ENCODE peak calls at places on chromosomes 16 and 17, in eight cellular contexts. N is Peyer's patch; S is A673; U is left ventricle myocardium inferior; G is HCT116; P is HAP-1; K is CD8-positive, alpha-beta T cell; F is GM23248. D is an unnamed sample. For H3K36me3 and H3K9me3, the result is how much of the 10 kb centered on the place peaks cover.

GRCh38 chr17:71232801-71233559 is 887.8 kb upstream of the SOX9 start:
- DNase-seq in N (no peak), S (no peak), U (no peak), G (no peak), P (no peak), K (no peak), F (peak), D (no peak)

GRCh38 chr16:31010539-31010938 is at the start of gene STX1B:
- DNase-seq in N (no peak), S (peak), U (no peak), G (no peak), P (no peak), K (peak), F (peak), D (no peak)

GRCh38 chr16:82118749-82119148 is 51.3 kb downstream of the MPHOSPH6 start:
- DNase-seq in N (no peak), S (no peak), U (no peak), G (no peak), P (no peak), K (no peak), F (no peak), D (no peak)

GRCh38 chr16:16960785-16961184 is 510.0 kb downstream of the XYLT1 start:
- DNase-seq in N (no peak), S (no peak), U (no peak), G (no peak), P (no peak), K (no peak), F (no peak), D (no peak)

GRCh38 chr17:77692571-77693161 is 265.8 kb upstream of the TNRC6C start:
- DNase-seq in N (no peak), S (no peak), U (no peak), G (no peak), P (no peak), K (no peak), F (peak), D (peak)

GRCh38 chr17:53626286-53626685 is 196.4 kb upstream of the KIF2B start:
- DNase-seq in N (no peak), S (peak), U (no peak), G (no peak), P (peak), K (no peak), F (peak), D (no peak)

GRCh38 chr17:44254696-44255095 is 13.2 kb downstream of the SLC4A1 start:
- DNase-seq in N (no peak), S (no peak), U (no peak), G (no peak), P (no peak), K (no peak), F (no peak), D (no peak)

GRCh38 chr16:31134625-31135534 is 647 bp downstream of the PRSS8 start:
- DNase-seq in N (peak), S (no peak), U (no peak), G (no peak), P (no peak), K (no peak), F (peak), D (no peak)

GRCh38 chr16:4684030-4684715 is 9.2 kb upstream of the NUDT16L1 start:
- DNase-seq in N (no peak), S (no peak), U (no peak), G (no peak), P (no peak), K (no peak), F (no peak), D (peak)

GRCh38 chr16:4869147-4869790 is 22.0 kb downstream of the UBN1 start:
- DNase-seq in N (no peak), S (no peak), U (no peak), G (no peak), P (no peak), K (no peak), F (no peak), D (no peak)

GRCh38 chr17:63699638-63700527 is at the start of gene LIMD2:
- DNase-seq in N (peak), S (peak), U (peak), G (no peak), P (peak), K (peak), F (peak), D (no peak)

GRCh38 chr17:20262116-20262977 is 205.0 kb downstream of the LGALS9B start:
- DNase-seq in N (no peak), S (no peak), U (no peak), G (no peak), P (peak), K (no peak), F (no peak), D (no peak)

GRCh38 chr16:62077998-62078397 is 41.8 kb upstream of the CDH8 start:
- DNase-seq in N (no peak), S (peak), U (no peak), G (no peak), P (peak), K (no peak), F (peak), D (no peak)

GRCh38 chr16:17343028-17343427 is 127.7 kb downstream of the XYLT1 start:
- DNase-seq in N (no peak), S (no peak), U (no peak), G (no peak), P (no peak), K (peak), F (no peak), D (no peak)

GRCh38 chr17:33438136-33438535 is 145.0 kb upstream of the ASIC2 start:
- DNase-seq in N (no peak), S (no peak), U (no peak), G (no peak), P (no peak), K (no peak), F (no peak), D (no peak)

DNA sequence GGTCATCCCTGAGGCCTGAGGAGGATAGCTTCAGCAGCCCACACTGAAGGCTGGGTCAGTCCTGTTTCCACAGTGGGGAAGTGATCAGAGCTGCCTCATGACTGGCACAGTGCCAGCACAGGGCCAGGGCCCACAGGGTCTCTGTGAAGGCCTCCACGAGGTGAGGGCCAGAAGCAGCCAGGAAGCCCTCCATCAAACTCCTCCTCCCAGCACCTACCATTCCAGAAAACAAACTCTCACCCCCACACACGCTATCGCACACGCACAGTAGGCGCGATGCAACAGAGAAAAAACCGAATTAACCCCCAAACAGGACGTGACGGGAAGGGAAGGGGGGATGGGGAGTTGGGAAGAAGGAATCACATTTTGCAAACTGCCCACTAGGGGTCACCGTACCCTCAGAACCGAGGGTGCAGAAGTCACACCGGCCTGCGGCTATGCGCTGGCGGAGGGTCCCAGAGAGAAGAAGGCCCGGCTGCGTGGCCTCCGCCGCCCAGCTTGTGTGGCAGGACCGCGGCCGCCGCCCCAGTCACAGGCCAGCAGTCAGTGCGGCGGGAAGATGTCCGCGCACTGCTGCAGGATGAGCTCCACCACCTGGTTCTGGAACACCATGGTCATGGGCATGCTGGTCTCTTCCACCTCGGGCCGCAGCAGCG is 37.6 kb downstream of the ARHGAP27 start:
- DNase-seq in N (peak), S (peak), U (peak), G (peak), P (peak), K (no peak), F (peak), D (no peak)
- H3K36me3 ChIP-seq in N (under half), S (under half), U (under half), G (under half), P (under half), K (under half), F (under half), D (under half)

DNA sequence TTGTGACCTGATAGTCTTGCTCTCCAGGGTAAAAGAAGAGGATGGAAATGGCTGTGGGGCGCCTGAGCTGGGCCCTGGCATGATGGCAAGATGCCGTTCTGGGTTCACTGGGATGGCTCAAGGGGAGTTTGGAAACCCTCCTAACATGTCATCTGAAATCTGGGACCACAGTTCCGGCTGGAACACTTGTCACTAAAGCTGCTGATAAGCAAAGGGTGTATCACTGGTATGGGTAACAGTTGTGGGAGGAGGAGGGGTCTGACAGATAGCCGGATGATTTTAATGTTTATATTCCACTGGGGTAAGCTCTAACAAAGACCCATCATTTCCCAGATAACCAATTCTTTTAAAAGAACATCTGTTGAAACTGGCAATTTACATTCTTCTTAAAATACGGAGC is 390.2 kb downstream of the WWOX start:
- DNase-seq in N (no peak), S (no peak), U (no peak), G (no peak), P (no peak), K (no peak), F (no peak), D (no peak)
- H3K9me3 ChIP-seq in N (under half), S (under half), U (under half), G (under half), P (under half), K (under half), F (under half), D (under half)

GRCh38 chr16:66523861-66524354 is 26.0 kb downstream of the TK2 start:
- DNase-seq in N (peak), S (no peak), U (no peak), G (no peak), P (no peak), K (peak), F (no peak), D (no peak)

GRCh38 chr16:66522816-66523590 is 26.9 kb downstream of the TK2 start:
- DNase-seq in N (peak), S (no peak), U (no peak), G (no peak), P (no peak), K (no peak), F (no peak), D (no peak)

GRCh38 chr16:66528294-66528693 is 21.6 kb downstream of the TK2 start:
- DNase-seq in N (no peak), S (no peak), U (no peak), G (no peak), P (no peak), K (no peak), F (no peak), D (no peak)

GRCh38 chr16:66524601-66525164 is 25.2 kb downstream of the TK2 start:
- DNase-seq in N (peak), S (no peak), U (peak), G (no peak), P (no peak), K (no peak), F (no peak), D (no peak)

DNA sequence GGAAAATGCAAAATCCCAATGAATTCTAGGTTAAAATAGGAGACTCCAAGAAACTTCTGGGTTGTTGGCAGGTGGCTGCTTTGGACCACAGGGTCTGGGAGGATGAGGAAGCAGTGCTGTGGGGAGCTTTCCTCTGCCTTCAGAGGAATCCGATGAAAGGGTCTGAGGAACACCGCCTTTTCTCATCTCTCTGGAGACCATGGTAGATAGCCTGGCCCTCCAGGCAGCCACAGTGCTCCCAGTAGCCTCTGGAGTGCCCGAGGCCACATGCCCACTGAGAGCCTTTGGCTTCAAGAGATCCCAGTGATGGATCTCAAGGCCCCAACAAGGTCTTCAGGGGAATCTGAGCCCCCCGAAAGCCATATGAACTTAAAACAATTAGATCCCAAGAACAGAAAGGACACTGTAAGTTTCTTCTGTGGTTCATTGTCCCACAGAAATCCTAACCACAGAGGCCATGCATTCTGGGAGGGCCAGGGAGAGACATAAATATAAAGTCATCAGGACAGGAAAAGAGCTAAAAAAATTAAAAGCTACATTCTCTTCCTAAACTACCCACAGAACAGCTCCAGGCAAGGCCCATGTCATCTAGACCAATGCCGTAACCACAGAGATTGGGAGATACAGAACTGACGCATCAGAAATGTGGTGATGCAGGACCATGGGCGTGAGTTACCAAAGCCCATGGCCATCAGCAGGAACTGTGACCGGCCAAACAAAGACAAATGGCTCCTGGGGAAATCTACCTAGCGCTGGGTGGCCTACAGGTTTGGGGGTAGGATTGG is 24.3 kb downstream of the TK2 start:
- DNase-seq in N (peak), S (no peak), U (no peak), G (no peak), P (no peak), K (no peak), F (peak), D (no peak)
- H3K4me3 ChIP-seq in N (no peak), S (no peak), U (no peak), G (no peak), P (no peak), K (no peak), F (no peak), D (no peak)

DNA sequence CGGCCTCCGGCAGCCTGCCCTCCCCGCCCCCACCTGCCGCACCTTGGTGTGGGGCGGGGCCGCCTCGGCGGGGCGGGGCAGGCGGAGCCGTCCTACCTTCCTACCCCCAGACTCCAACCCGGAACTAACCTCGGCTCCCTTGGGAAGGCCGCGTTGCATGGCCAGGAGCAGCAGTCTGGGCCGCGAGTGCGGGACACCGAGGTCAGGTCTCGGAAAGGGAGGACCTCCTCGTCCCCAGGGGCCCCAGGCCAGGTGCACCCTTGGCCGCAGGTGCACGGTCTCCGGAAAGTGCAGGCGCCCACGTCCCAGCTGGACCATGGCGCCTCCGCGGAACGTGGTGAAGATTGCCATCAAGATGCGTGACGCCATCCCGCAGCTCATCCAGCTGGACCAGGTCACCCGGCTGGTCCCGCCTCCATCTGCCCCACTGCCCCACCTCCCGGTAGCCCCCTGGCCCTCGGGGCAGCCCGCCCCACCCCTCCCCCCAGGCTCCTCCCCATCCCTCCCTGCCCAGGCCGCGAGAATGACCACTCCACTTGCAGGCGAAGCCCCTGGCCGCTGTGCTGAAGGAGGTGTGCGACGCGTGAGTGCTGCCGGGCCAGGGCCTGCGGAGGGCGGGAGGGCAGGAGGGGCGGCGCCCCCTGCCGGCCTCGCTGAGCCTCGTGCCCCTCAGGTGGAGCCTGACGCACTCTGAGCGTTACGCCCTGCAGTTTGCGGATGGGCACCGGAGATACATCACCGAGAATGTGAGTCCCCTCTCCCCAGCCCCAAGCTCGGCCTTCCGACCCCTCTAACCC is at the start of gene ELMO3:
- DNase-seq in N (peak), S (no peak), U (no peak), G (no peak), P (no peak), K (no peak), F (peak), D (peak)
- H3K36me3 ChIP-seq in N (under half), S (half or more), U (half or more), G (under half), P (half or more), K (under half), F (under half), D (half or more)

GRCh38 chr17:21674242-21674731 is 18.0 kb upstream of the KCNJ18 start:
- DNase-seq in N (peak), S (no peak), U (no peak), G (no peak), P (no peak), K (no peak), F (no peak), D (no peak)
- H3K9me3 ChIP-seq in N (under half), S (under half), U (under half), G (under half), P (under half), K (under half), F (under half), D (under half)

DNA sequence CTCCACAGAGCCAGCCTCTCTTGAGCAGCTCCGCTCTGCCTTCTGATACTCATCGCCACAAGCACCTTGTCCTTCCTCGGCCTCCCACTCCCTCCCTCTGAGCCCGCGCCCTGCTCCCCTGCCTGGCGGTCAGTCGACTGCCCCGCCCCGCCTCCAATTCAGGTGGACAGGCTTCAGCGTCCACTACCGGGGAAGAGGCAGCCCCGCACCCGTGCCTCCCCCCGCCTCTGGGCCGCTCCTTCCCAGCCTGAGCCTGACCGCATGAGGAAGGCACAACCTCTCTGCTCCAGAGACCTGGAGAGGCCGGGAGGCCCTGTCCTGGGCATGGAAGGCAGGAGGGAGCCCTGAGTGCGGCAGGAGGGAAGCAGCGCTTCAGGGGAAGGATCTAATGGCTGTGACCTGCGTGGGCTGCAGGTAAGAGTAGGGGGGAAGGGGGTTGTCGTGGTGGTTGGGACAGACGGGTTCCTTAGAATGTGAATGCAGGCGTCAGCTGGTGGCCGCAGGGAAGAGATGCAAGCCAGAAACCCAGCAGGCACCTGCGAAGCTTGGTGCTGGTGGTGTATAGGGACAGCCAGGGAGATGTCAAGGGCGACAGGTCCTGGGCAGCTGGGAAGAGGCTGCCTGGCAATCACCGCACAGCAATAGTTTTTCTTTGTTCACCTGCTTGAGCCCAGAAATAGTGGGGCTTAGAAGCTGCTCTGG is 3.0 kb upstream of the SLC6A4 start:
- DNase-seq in N (no peak), S (no peak), U (no peak), G (no peak), P (no peak), K (no peak), F (no peak), D (no peak)
- H3K4me3 ChIP-seq in N (no peak), S (no peak), U (no peak), G (no peak), P (no peak), K (no peak), F (no peak), D (no peak)

GRCh38 chr17:56449176-56449575 is 144.3 kb upstream of the NOG start:
- DNase-seq in N (no peak), S (no peak), U (no peak), G (no peak), P (no peak), K (no peak), F (no peak), D (no peak)
- H3K36me3 ChIP-seq in N (under half), S (under half), U (under half), G (under half), P (under half), K (under half), F (under half), D (under half)

GRCh38 chr17:83176272-83176955 is 97.0 kb downstream of the METRNL start:
- DNase-seq in N (peak), S (no peak), U (no peak), G (no peak), P (no peak), K (no peak), F (no peak), D (no peak)

GRCh38 chr17:83175551-83176271 is 96.3 kb downstream of the METRNL start:
- DNase-seq in N (no peak), S (no peak), U (no peak), G (no peak), P (no peak), K (no peak), F (no peak), D (no peak)

GRCh38 chr17:83178533-83179201 is 99.3 kb downstream of the METRNL start:
- DNase-seq in N (no peak), S (no peak), U (no peak), G (no peak), P (no peak), K (no peak), F (no peak), D (peak)

GRCh38 chr17:83177611-83178532 is 98.5 kb downstream of the METRNL start:
- DNase-seq in N (peak), S (no peak), U (no peak), G (no peak), P (no peak), K (no peak), F (no peak), D (peak)

GRCh38 chr17:83176956-83177583 is 97.7 kb downstream of the METRNL start:
- DNase-seq in N (no peak), S (no peak), U (no peak), G (no peak), P (no peak), K (no peak), F (no peak), D (no peak)
- H3K9me3 ChIP-seq in N (under half), S (under half), U (under half), G (under half), P (under half), K (under half), F (under half), D (under half)